ENCODE peak calls at places on chromosome 6, in six cellular contexts. I, Q, Y, L, E and A are unnamed samples.

GRCh38 chr6:63804381-63804956 is 168.9 kb downstream of the PHF3 start:
- DNase-seq in E (no peak), L (no peak), Y (peak; percentile 85), Q (peak; percentile 84), I (no peak), A (peak; percentile 90)

GRCh38 chr6:136550330-136551071 is at the start of gene MAP7:
- DNase-seq in E (peak; percentile 79), Q (no peak), L (peak; percentile 29), I (no peak), Y (no peak), A (peak; percentile 96)

GRCh38 chr6:52341861-52342260 is 20.1 kb upstream of the PAQR8 start:
- DNase-seq in Q (no peak), I (peak; percentile 58), Y (no peak), E (no peak), L (no peak), A (peak; percentile 62)

GRCh38 chr6:98946877-98947410 is 802 bp downstream of the FBXL4 start:
- DNase-seq in Q (peak; percentile 11), Y (peak; percentile 25), E (peak; percentile 73), I (peak; percentile 71), L (peak; percentile 7), A (peak; percentile 45)

GRCh38 chr6:82818727-82819126 is 246.9 kb downstream of the UBE3D start:
- DNase-seq in I (no peak), Y (peak; percentile 83), Q (peak; percentile 49), L (no peak), E (no peak), A (peak; percentile 79)

GRCh38 chr6:39228992-39229767 is at the start of gene KCNK5:
- DNase-seq in E (peak; percentile 92), Q (peak; percentile 22), I (peak; percentile 53), L (peak; percentile 34), Y (peak; percentile 7), A (peak; percentile 54)

GRCh38 chr6:10558575-10558974 is 37.4 kb downstream of the GCNT2 start:
- DNase-seq in Y (no peak), Q (no peak), L (peak; percentile 43), E (no peak), I (no peak), A (no peak)

GRCh38 chr6:133340557-133340956 is 99.4 kb downstream of the EYA4 start:
- DNase-seq in Q (peak; percentile 64), I (no peak), Y (no peak), L (no peak), E (no peak), A (peak; percentile 20)

GRCh38 chr6:38413097-38413800 is 226.5 kb downstream of the BTBD9 start:
- DNase-seq in Q (no peak), L (peak; percentile 10), Y (no peak), E (no peak), I (no peak), A (no peak)

GRCh38 chr6:50791900-50792508 is 26.7 kb upstream of the TFAP2B start:
- DNase-seq in E (no peak), Q (peak; percentile 51), Y (peak; percentile 13), L (no peak), I (peak; percentile 19), A (peak; percentile 66)

GRCh38 chr6:9657994-9658393 is 756.9 kb downstream of the TFAP2A start:
- DNase-seq in E (no peak), Y (peak; percentile 18), Q (no peak), L (no peak), I (no peak), A (peak; percentile 89)

GRCh38 chr6:11202513-11203305 is 29.8 kb downstream of the NEDD9 start:
- DNase-seq in L (no peak), Y (peak; percentile 82), E (no peak), Q (no peak), I (no peak), A (no peak)

GRCh38 chr6:147676468-147676867 is 168.0 kb downstream of the SAMD5 start:
- DNase-seq in Y (no peak), Q (no peak), L (no peak), E (no peak), I (no peak), A (no peak)

GRCh38 chr6:27178001-27178730 is 69.3 kb upstream of the PRSS16 start:
- DNase-seq in L (peak; percentile 54), Y (peak; percentile 95), I (peak; percentile 83), Q (peak; percentile 93), E (peak; percentile 85), A (peak; percentile 83)

GRCh38 chr6:27174958-27175357 is 72.5 kb upstream of the PRSS16 start:
- DNase-seq in E (no peak), Q (no peak), I (no peak), Y (no peak), L (no peak), A (no peak)

GRCh38 chr6:27177454-27178000 is 70.0 kb upstream of the PRSS16 start:
- DNase-seq in Q (peak; percentile 86), Y (peak; percentile 91), E (peak; percentile 89), I (peak; percentile 82), L (peak; percentile 62), A (peak; percentile 92)

GRCh38 chr6:27178860-27179259 is 68.6 kb upstream of the PRSS16 start:
- DNase-seq in Q (no peak), L (no peak), I (no peak), E (peak; percentile 52), Y (no peak), A (no peak)

DNA sequence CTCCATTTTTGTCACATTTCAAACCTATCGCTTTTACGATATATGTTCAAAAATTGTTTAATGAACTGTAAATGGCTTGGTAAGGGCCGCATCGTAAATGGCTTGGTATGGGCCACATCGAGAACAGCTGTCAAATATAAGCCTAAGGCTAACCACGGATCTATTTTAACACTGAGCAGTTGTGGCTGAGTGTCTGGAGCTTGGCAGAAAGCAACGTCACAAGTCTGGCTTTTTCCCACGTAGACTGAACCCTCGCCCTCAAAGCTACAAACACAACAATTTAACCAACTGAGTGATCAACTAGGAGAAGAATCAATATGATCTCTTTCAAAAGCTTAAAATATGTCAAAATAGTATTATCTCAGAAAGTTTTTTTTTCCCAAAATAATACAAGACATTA is 71.4 kb upstream of the PRSS16 start:
- DNase-seq in I (no peak), Q (peak; percentile 17), L (no peak), E (no peak), Y (peak; percentile 15), A (peak; percentile 17)
- H3K4me3 ChIP-seq in I (peak overlapping the region; percentile 89), Q (no peak overlapping the region), L (no peak overlapping the region), E (no peak overlapping the region), Y (no peak overlapping the region), A (no peak overlapping the region)

GRCh38 chr6:151763938-151764680 is 43.4 kb upstream of the ESR1 start:
- DNase-seq in E (peak; percentile 99), L (peak; percentile 95), I (peak; percentile 28), Q (peak; percentile 93), Y (peak; percentile 77), A (peak; percentile 99)
- H3K4me3 ChIP-seq in E (peak overlapping the region; percentile 38), L (peak overlapping the region; percentile 39), I (no peak overlapping the region), Q (peak overlapping the region; percentile 39), Y (no peak overlapping the region), A (peak overlapping the region; percentile 46)

GRCh38 chr6:20335872-20336271 is 65.8 kb upstream of the E2F3 start:
- DNase-seq in I (no peak), E (no peak), L (no peak), Y (no peak), Q (no peak), A (no peak)
- H3K4me3 ChIP-seq in I (no peak overlapping the region), E (no peak overlapping the region), L (peak overlapping the region; percentile 2), Y (no peak overlapping the region), Q (no peak overlapping the region), A (no peak overlapping the region)

GRCh38 chr6:45558858-45559257 is 181.1 kb upstream of the SUPT3H start:
- DNase-seq in Y (no peak), I (no peak), L (no peak), E (no peak), Q (no peak), A (no peak)
- H3K4me3 ChIP-seq in Y (no peak overlapping the region), I (no peak overlapping the region), L (no peak overlapping the region), E (no peak overlapping the region), Q (no peak overlapping the region), A (no peak overlapping the region)

GRCh38 chr6:168575346-168576098 is 134.5 kb downstream of the SMOC2 start:
- DNase-seq in E (no peak), I (no peak), L (no peak), Q (no peak), Y (no peak), A (no peak)
- H3K4me3 ChIP-seq in E (no peak overlapping the region), I (no peak overlapping the region), L (no peak overlapping the region), Q (no peak overlapping the region), Y (no peak overlapping the region), A (no peak overlapping the region)

GRCh38 chr6:22381810-22382512 is 85.1 kb upstream of the PRL start:
- DNase-seq in Q (no peak), Y (no peak), I (no peak), L (no peak), E (no peak), A (no peak)
- H3K4me3 ChIP-seq in Q (no peak overlapping the region), Y (no peak overlapping the region), I (no peak overlapping the region), L (no peak overlapping the region), E (no peak overlapping the region), A (no peak overlapping the region)